ENCODE peak calls at places on chromosome 17, in ten cellular contexts. D, E, C, I, X, H, S, F, M and Z are unnamed samples.

GRCh38 chr17:4635823-4636375 is 5.6 kb downstream of the ALOX15 start:
- DNase-seq in D (no peak), E (no peak), C (no peak), I (no peak), X (no peak), H (no peak), S (no peak), F (no peak), M (no peak), Z (no peak)

GRCh38 chr17:49224198-49224996 is 6.2 kb downstream of the PHOSPHO1 start:
- DNase-seq in D (peak), E (no peak), C (no peak), I (no peak), X (peak), H (no peak), S (peak), F (peak), M (no peak), Z (no peak)

GRCh38 chr17:58315750-58316149 is 12.8 kb downstream of the TSPOAP1 start:
- DNase-seq in D (peak), E (no peak), C (no peak), I (no peak), X (no peak), H (no peak), S (no peak), F (no peak), M (no peak), Z (no peak)

GRCh38 chr17:62083651-62084050 is 18.6 kb upstream of the MED13 start:
- DNase-seq in D (no peak), E (no peak), C (no peak), I (no peak), X (no peak), H (no peak), S (no peak), F (no peak), M (no peak), Z (no peak)

GRCh38 chr17:20089795-20090547 is 80.8 kb downstream of the SPECC1 start:
- DNase-seq in D (no peak), E (no peak), C (no peak), I (no peak), X (no peak), H (no peak), S (no peak), F (no peak), M (no peak), Z (no peak)

GRCh38 chr17:48239603-48239995 is 132.0 kb downstream of the SNX11 start:
- DNase-seq in D (no peak), E (no peak), C (no peak), I (no peak), X (no peak), H (no peak), S (no peak), F (no peak), M (no peak), Z (no peak)

GRCh38 chr17:74071280-74071679 is 132.2 kb upstream of the RPL38 start:
- DNase-seq in D (no peak), E (no peak), C (no peak), I (no peak), X (no peak), H (no peak), S (no peak), F (no peak), M (no peak), Z (no peak)

GRCh38 chr17:1750628-1751027 is 8.0 kb downstream of the SERPINF2 start:
- DNase-seq in D (no peak), E (no peak), C (no peak), I (no peak), X (no peak), H (no peak), S (no peak), F (no peak), M (no peak), Z (no peak)

GRCh38 chr17:78644971-78645370 is 67.8 kb upstream of the DNAH17 start:
- DNase-seq in D (peak), E (no peak), C (no peak), I (no peak), X (no peak), H (no peak), S (no peak), F (no peak), M (no peak), Z (no peak)

GRCh38 chr17:6496636-6497441 is 52.6 kb downstream of the PIMREG start:
- DNase-seq in D (peak), E (no peak), C (no peak), I (no peak), X (peak), H (no peak), S (no peak), F (no peak), M (no peak), Z (no peak)

GRCh38 chr17:52157161-52157560 is 1.4 kb downstream of the CA10 start:
- DNase-seq in D (no peak), E (no peak), C (no peak), I (no peak), X (peak), H (no peak), S (no peak), F (no peak), M (peak), Z (no peak)

GRCh38 chr17:59668816-59669215 is 38.4 kb downstream of the PTRH2 start:
- DNase-seq in D (no peak), E (peak), C (peak), I (no peak), X (no peak), H (peak), S (no peak), F (no peak), M (no peak), Z (peak)

GRCh38 chr17:39934324-39934723 is 6.8 kb downstream of the LRRC3C start:
- DNase-seq in D (no peak), E (no peak), C (no peak), I (no peak), X (no peak), H (no peak), S (no peak), F (no peak), M (no peak), Z (no peak)

GRCh38 chr17:74520790-74521480 is 10.3 kb downstream of the CD300LB start:
- DNase-seq in D (no peak), E (no peak), C (no peak), I (no peak), X (no peak), H (no peak), S (no peak), F (no peak), M (no peak), Z (no peak)

GRCh38 chr17:48589060-48589830 is 796 bp downstream of the HOXB3 start:
- DNase-seq in D (no peak), E (no peak), C (no peak), I (no peak), X (no peak), H (no peak), S (no peak), F (no peak), M (no peak), Z (no peak)

GRCh38 chr17:77254961-77255741 is 114.4 kb downstream of the SEC14L1 start:
- DNase-seq in D (no peak), E (peak), C (peak), I (no peak), X (no peak), H (peak), S (peak), F (no peak), M (no peak), Z (peak)

GRCh38 chr17:75856062-75856681 is 1.0 kb upstream of the WBP2 start:
- DNase-seq in D (no peak), E (peak), C (no peak), I (peak), X (no peak), H (no peak), S (no peak), F (no peak), M (no peak), Z (no peak)

GRCh38 chr17:40714473-40714872 is 10.9 kb upstream of the KRT24 start:
- DNase-seq in D (no peak), E (peak), C (no peak), I (no peak), X (no peak), H (no peak), S (no peak), F (no peak), M (no peak), Z (no peak)

GRCh38 chr17:10025976-10026785 is 121.1 kb upstream of the RCVRN start:
- DNase-seq in D (no peak), E (no peak), C (no peak), I (no peak), X (no peak), H (peak), S (no peak), F (no peak), M (peak), Z (no peak)

GRCh38 chr17:82281502-82282238 is 8.2 kb upstream of the CSNK1D start:
- DNase-seq in D (peak), E (peak), C (no peak), I (no peak), X (peak), H (peak), S (no peak), F (peak), M (no peak), Z (no peak)

GRCh38 chr17:56917559-56918296 is 3.9 kb upstream of the TRIM25 start:
- DNase-seq in D (no peak), E (no peak), C (no peak), I (no peak), X (no peak), H (no peak), S (no peak), F (no peak), M (no peak), Z (peak)

GRCh38 chr17:57210224-57210553 is 46.1 kb upstream of the MSI2 start:
- DNase-seq in D (no peak), E (no peak), C (no peak), I (no peak), X (no peak), H (peak), S (no peak), F (no peak), M (no peak), Z (no peak)

GRCh38 chr17:19645608-19646250 is 2.8 kb upstream of the ALDH3A2 start:
- DNase-seq in D (no peak), E (peak), C (no peak), I (no peak), X (no peak), H (no peak), S (peak), F (no peak), M (no peak), Z (peak)

GRCh38 chr17:180380-181212 is 854 bp downstream of the DOC2B start:
- DNase-seq in D (no peak), E (no peak), C (no peak), I (no peak), X (no peak), H (no peak), S (peak), F (no peak), M (no peak), Z (no peak)

GRCh38 chr17:83032781-83033180 is 46.6 kb upstream of the METRNL start:
- DNase-seq in D (peak), E (no peak), C (no peak), I (no peak), X (no peak), H (no peak), S (no peak), F (no peak), M (no peak), Z (no peak)

GRCh38 chr17:60792250-60792898 is 114.7 kb downstream of the BCAS3 start:
- DNase-seq in D (no peak), E (no peak), C (peak), I (no peak), X (peak), H (no peak), S (no peak), F (no peak), M (no peak), Z (no peak)

GRCh38 chr17:10156579-10157488 is 41.6 kb downstream of the GAS7 start:
- DNase-seq in D (peak), E (no peak), C (no peak), I (peak), X (peak), H (no peak), S (no peak), F (no peak), M (no peak), Z (no peak)

GRCh38 chr17:45018514-45019176 is 32.8 kb downstream of the DCAKD start:
- DNase-seq in D (no peak), E (no peak), C (peak), I (no peak), X (no peak), H (no peak), S (peak), F (no peak), M (no peak), Z (no peak)

GRCh38 chr17:44900894-44901293 is 1.6 kb upstream of the EFTUD2 start:
- DNase-seq in D (no peak), E (peak), C (peak), I (no peak), X (no peak), H (peak), S (peak), F (no peak), M (peak), Z (peak)

GRCh38 chr17:47177261-47177660 is 11.8 kb downstream of the CDC27 start:
- DNase-seq in D (no peak), E (no peak), C (no peak), I (no peak), X (no peak), H (no peak), S (no peak), F (no peak), M (no peak), Z (no peak)

GRCh38 chr17:69579961-69580677 is 165.6 kb downstream of the MAP2K6 start:
- DNase-seq in D (no peak), E (no peak), C (no peak), I (no peak), X (no peak), H (no peak), S (no peak), F (no peak), M (no peak), Z (no peak)

GRCh38 chr17:69575346-69575761 is 160.9 kb downstream of the MAP2K6 start:
- DNase-seq in D (no peak), E (peak), C (peak), I (no peak), X (no peak), H (peak), S (no peak), F (no peak), M (no peak), Z (peak)

GRCh38 chr17:69581061-69581955 is 166.8 kb downstream of the MAP2K6 start:
- DNase-seq in D (no peak), E (no peak), C (no peak), I (no peak), X (no peak), H (no peak), S (no peak), F (no peak), M (no peak), Z (peak)

GRCh38 chr17:69577098-69577497 is 162.6 kb downstream of the MAP2K6 start:
- DNase-seq in D (no peak), E (no peak), C (no peak), I (no peak), X (no peak), H (no peak), S (no peak), F (no peak), M (no peak), Z (no peak)

DNA sequence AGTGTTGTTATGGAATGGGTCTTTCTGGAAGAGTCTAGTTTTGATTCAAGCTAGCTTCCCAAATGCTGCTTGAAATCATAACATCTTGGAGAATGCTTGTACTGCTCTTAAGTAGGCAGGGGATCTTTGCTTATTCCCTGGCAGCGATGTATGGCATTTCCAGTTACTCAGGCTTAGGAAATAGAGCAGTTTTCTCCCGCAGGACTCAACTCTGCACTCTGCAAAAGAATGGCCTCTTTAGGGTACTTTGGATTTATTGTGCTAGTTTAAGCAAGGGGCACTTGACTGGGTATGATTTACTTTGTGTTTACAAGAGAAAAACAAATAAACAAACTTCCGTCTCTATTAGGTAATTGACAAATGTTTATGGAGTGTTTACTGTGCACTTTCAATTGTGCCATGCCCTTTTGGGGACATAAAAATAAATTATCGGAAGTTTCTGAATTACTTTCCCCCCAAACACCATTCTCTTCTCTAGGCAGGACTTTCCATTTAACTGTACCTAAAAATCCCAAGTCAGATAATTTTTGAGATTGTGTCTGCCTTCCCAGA is 164.0 kb downstream of the MAP2K6 start:
- DNase-seq in D (no peak), E (no peak), C (no peak), I (no peak), X (no peak), H (no peak), S (no peak), F (no peak), M (no peak), Z (no peak)
- H3K4me3 ChIP-seq in D (no peak), E (no peak), C (no peak), I (no peak), X (no peak), H (no peak), S (no peak), F (no peak), M (no peak), Z (no peak)

GRCh38 chr17:16997514-16998429 is 25.9 kb upstream of the TNFRSF13B start:
- DNase-seq in D (peak), E (peak), C (no peak), I (no peak), X (no peak), H (no peak), S (no peak), F (no peak), M (peak), Z (no peak)
- TF ChIP-seq CTCF in D (no peak), E (peak), C (no peak), I (no peak), X (no peak), H (no peak), S (no peak), F (no peak), M (no peak), Z (no peak)

DNA sequence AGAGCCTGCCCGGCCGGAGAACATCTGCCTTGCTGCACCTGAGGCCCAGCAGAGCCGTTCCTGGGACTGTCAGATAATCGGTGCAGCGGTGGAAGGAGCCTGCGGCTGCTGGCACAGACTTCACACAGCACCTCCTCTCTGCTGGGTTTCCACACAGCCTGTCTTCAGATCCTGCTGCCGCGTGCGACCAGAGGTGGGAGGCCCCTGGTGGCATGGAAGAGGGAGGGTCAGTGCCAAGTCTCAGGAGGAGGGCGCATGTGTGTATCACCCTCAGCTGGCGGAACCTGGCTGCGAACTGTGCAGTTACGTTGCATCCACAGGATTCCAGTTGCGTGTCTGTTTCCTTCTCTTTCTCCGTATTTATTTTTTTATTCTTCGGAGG is 3.3 kb downstream of the CDK5R1 start:
- DNase-seq in D (peak), E (no peak), C (no peak), I (no peak), X (no peak), H (no peak), S (no peak), F (no peak), M (no peak), Z (no peak)
- H3K4me3 ChIP-seq in D (peak), E (no peak), C (no peak), I (no peak), X (no peak), H (no peak), S (no peak), F (no peak), M (peak), Z (no peak)

GRCh38 chr17:81044428-81044763 is 9.4 kb downstream of the BAIAP2 start:
- DNase-seq in D (no peak), E (no peak), C (no peak), I (no peak), X (no peak), H (no peak), S (no peak), F (no peak), M (no peak), Z (no peak)

GRCh38 chr17:81044764-81045589 is 10.0 kb downstream of the BAIAP2 start:
- DNase-seq in D (peak), E (peak), C (peak), I (peak), X (peak), H (no peak), S (peak), F (peak), M (no peak), Z (peak)

GRCh38 chr17:81043319-81043724 is 8.4 kb downstream of the BAIAP2 start:
- DNase-seq in D (peak), E (no peak), C (no peak), I (no peak), X (no peak), H (no peak), S (no peak), F (no peak), M (no peak), Z (no peak)

GRCh38 chr17:81042606-81043005 is 7.7 kb downstream of the BAIAP2 start:
- DNase-seq in D (no peak), E (no peak), C (no peak), I (no peak), X (no peak), H (no peak), S (no peak), F (no peak), M (no peak), Z (no peak)

DNA sequence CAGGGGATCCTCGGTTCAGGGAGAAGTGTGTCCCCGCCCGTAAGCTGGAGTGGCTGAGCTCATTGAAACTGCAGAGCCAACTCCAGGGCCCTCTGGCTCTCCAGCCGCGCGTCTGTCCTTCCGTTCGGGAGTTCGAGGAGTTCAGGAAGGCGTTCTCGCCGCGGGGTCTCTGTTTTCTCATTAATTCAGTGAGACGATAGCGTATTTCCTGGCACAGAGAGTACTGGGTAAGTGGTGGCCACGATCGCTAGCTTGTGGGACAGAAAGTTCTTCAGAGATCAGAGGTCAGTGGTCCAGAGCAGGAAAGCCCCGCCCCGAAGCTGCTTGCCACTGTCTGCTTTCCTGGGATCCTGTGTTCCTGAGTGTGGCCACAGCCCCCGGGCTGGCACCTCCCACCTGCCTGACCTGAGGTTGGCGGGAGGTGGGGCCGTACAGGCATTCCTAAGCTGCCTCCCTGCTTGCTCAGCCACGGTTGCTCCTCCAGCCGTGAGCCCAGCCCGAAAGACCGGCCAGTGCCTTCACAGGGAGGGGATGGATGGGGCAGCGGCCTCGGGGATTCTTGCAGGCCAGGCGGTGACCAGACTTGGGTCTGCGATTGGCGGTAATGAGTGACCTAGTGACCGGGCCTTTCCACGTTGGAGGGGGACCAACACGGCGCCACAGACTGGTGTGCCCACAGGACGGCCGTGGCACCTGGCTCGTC is 8.9 kb downstream of the BAIAP2 start:
- DNase-seq in D (peak), E (peak), C (peak), I (no peak), X (no peak), H (peak), S (peak), F (no peak), M (no peak), Z (no peak)
- TF ChIP-seq CTCF in D (no peak), E (no peak), C (no peak), I (no peak), X (no peak), H (no peak), S (no peak), F (no peak), M (no peak), Z (no peak)

GRCh38 chr17:30340957-30341356 is 7.1 kb upstream of the TMIGD1 start:
- DNase-seq in D (no peak), E (no peak), C (no peak), I (no peak), X (no peak), H (no peak), S (no peak), F (no peak), M (no peak), Z (no peak)
- H3K4me3 ChIP-seq in D (no peak), E (no peak), C (no peak), I (no peak), X (no peak), H (no peak), S (no peak), F (no peak), M (no peak), Z (no peak)

GRCh38 chr17:8439681-8440080 is 4.0 kb downstream of the NDEL1 start:
- DNase-seq in D (no peak), E (no peak), C (no peak), I (no peak), X (no peak), H (no peak), S (no peak), F (no peak), M (no peak), Z (no peak)

GRCh38 chr17:8435245-8436168 is at the start of gene NDEL1:
- DNase-seq in D (peak), E (peak), C (peak), I (peak), X (peak), H (peak), S (peak), F (peak), M (peak), Z (peak)

GRCh38 chr17:8441690-8442089 is 6.0 kb downstream of the NDEL1 start:
- DNase-seq in D (no peak), E (no peak), C (no peak), I (no peak), X (no peak), H (no peak), S (no peak), F (no peak), M (no peak), Z (no peak)

GRCh38 chr17:8438441-8438840 is 2.8 kb downstream of the NDEL1 start:
- DNase-seq in D (no peak), E (no peak), C (no peak), I (no peak), X (no peak), H (no peak), S (no peak), F (no peak), M (no peak), Z (no peak)

GRCh38 chr17:8436169-8436932 is 667 bp downstream of the NDEL1 start:
- DNase-seq in D (peak), E (peak), C (peak), I (peak), X (peak), H (peak), S (peak), F (peak), M (peak), Z (peak)
- TF ChIP-seq CTCF in D (no peak), E (peak), C (peak), I (no peak), X (no peak), H (no peak), S (no peak), F (no peak), M (no peak), Z (no peak)